ENCODE peak calls at places on chromosomes 3 and 15, in four cellular contexts. U is K562, E is SK-N-SH, M is H1. N is an unnamed sample.
A peak's percentile ranks its signal among the peaks of the same experiment; 100 is the strongest.

GRCh38 chr3:105868450-105868744 is 415 bp downstream of the CBLB start:
- DNase-seq in M (peak; percentile 66), E (peak; percentile 76), U (peak; percentile 12), N (peak; percentile 69)

GRCh38 chr15:31292391-31293020 is 34.1 kb upstream of the KLF13 start:
- DNase-seq in M (peak; percentile 29), E (no peak), U (no peak), N (no peak)

GRCh38 chr3:13009132-13009945 is 63.9 kb downstream of the IQSEC1 start:
- DNase-seq in M (no peak), U (peak; percentile 43), E (no peak), N (no peak)

GRCh38 chr3:157499342-157499963 is 3.8 kb downstream of the VEPH1 start:
- DNase-seq in E (no peak), M (peak; percentile 83), U (no peak), N (peak; percentile 91)

GRCh38 chr15:55744026-55744655 is 1.2 kb upstream of the PRTG start:
- DNase-seq in U (no peak), E (peak; percentile 34), M (no peak), N (no peak)

GRCh38 chr3:83849331-83849730 is 1109.5 kb upstream of the CADM2 start:
- DNase-seq in M (no peak), E (no peak), U (no peak), N (no peak)

GRCh38 chr15:58243083-58243482 is 104.9 kb downstream of the AQP9 start:
- DNase-seq in M (no peak), E (peak; percentile 70), U (no peak), N (no peak)

GRCh38 chr3:16982439-16982838 is 97.7 kb downstream of the PLCL2 start:
- DNase-seq in E (no peak), U (no peak), M (no peak), N (no peak)

GRCh38 chr15:43903864-43904290 is 77.1 kb downstream of the WDR76 start:
- DNase-seq in E (peak; percentile 81), M (peak; percentile 94), U (peak; percentile 89), N (peak; percentile 83)

GRCh38 chr15:40340740-40341400 is at the start of gene CCDC9B:
- DNase-seq in U (peak; percentile 63), E (peak; percentile 91), M (peak; percentile 60), N (no peak)

GRCh38 chr3:11703185-11703584 is 59.5 kb upstream of the VGLL4 start:
- DNase-seq in M (no peak), E (no peak), U (no peak), N (no peak)

GRCh38 chr15:25812845-25813244 is 50.3 kb downstream of the ATP10A start:
- DNase-seq in U (no peak), E (no peak), M (no peak), N (no peak)

GRCh38 chr3:9806688-9807589 is 3.1 kb upstream of the TTLL3 start:
- DNase-seq in M (no peak), E (no peak), U (no peak), N (no peak)

GRCh38 chr3:9809615-9810356 is at the start of gene TTLL3:
- DNase-seq in M (peak; percentile 88), U (peak; percentile 49), E (peak; percentile 87), N (peak; percentile 81)

GRCh38 chr3:9807981-9808344 is 2.1 kb upstream of the TTLL3 start:
- DNase-seq in E (no peak), U (no peak), M (no peak), N (no peak)

GRCh38 chr3:9809239-9809614 is 835 bp upstream of the TTLL3 start:
- DNase-seq in U (no peak), M (no peak), E (no peak), N (no peak)

GRCh38 chr3:9808345-9809037 is 1.6 kb upstream of the TTLL3 start:
- DNase-seq in M (peak; percentile 58), E (peak; percentile 72), U (peak; percentile 51), N (peak; percentile 64)
- TF ChIP-seq CTCF in M (peak; percentile 41), E (peak; percentile 46), U (peak; percentile 55), N (no peak)

GRCh38 chr3:145952541-145952940 is 208.4 kb downstream of the PLOD2 start:
- DNase-seq in U (no peak), E (no peak), M (no peak), N (no peak)
- TF ChIP-seq TEAD4 in U (no peak), E (no peak), M (no peak), N (no peak)

DNA sequence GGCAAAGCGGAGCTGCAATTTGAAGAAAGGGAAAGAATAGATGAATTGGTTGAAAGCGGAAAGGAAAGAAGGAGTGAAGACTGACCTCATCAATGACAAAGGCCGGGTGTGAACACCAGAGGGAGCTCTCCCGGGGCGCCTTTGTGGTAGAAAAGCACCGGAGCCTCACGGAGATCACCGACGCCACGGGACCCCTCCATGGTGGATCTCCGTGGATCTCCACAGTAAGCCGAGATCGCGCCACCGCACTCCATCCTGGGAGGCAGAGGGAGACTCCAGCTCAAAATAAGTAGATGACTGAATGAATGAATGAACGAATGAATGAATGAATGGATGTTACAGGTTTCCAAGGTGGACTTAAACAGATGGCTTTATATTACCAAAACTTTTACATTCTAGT is 25.0 kb downstream of the GPR160 start:
- DNase-seq in M (peak; percentile 80), E (no peak), U (no peak), N (peak; percentile 68)
- TF ChIP-seq CTCF in M (peak; percentile 50), E (peak; percentile 31), U (no peak), N (no peak)

DNA sequence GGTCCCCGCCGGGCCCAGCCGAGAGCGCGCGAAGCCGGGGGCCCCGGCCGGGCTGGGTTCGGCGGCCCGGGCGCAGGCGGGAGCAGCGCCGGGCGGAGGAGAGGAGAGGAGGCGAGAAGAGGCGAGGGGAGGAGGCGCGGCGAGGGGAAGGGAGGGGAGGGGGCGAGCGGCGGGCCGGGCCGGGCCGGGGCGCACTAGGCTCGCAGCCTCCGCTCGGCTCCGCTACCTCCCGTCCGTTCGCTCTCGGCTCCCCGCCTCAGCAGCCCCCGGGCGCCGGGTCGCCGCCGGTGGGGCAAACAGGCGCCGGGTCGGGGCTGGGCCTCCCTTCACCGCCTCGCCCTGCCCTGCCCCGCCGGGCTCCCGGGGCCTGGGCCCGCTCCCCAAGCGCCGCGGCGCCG is 335 bp downstream of the INSYN1 start:
- DNase-seq in M (peak; percentile 63), U (peak; percentile 23), E (peak; percentile 85), N (peak; percentile 47)
- TF ChIP-seq TEAD4 in M (no peak), U (no peak), E (no peak), N (no peak)

GRCh38 chr15:94229591-94230365 is 1.6 kb upstream of the MCTP2 start:
- DNase-seq in E (no peak), U (no peak), M (no peak), N (no peak)

GRCh38 chr15:94232107-94232506 is 746 bp downstream of the MCTP2 start:
- DNase-seq in E (no peak), M (no peak), U (no peak), N (no peak)

GRCh38 chr15:94230436-94230885 is 900 bp upstream of the MCTP2 start:
- DNase-seq in U (no peak), E (no peak), M (no peak), N (no peak)

GRCh38 chr15:94231728-94232086 is 346 bp downstream of the MCTP2 start:
- DNase-seq in M (no peak), U (no peak), E (no peak), N (no peak)

GRCh38 chr15:94230886-94231727 is at the start of gene MCTP2:
- DNase-seq in M (peak; percentile 85), U (no peak), E (peak; percentile 85), N (peak; percentile 83)
- TF ChIP-seq CTCF in M (no peak), U (no peak), E (no peak), N (no peak)

DNA sequence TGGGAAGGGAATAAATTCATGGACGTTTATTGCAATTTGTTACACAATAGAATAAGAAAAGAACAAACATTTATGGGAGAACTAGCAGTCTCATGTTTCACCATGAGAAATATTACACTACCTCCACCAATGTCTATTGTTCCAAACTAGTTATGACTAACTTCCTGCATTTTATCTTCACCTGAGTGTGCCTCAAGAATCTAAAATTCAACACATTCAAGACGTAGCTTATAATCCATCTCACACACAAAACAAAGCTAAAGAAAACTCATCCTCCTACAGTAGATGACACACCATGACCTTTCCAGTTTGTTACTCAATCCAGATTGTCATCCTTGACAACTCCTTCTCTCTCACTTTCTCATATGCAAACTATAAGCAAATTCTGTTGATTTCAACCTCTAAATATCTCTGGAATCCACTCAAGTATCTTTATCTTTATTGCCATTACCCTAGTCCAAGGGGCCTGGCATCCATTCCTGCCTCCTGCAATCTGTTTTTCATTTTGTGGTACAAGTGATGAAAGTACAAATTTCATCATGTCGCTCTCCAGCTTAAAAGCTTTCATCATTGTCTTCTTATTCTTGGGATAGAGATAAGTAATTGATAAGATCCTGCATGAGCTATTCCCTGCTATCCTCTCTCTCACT is 229.9 kb downstream of the NR2F2 start:
- DNase-seq in U (no peak), M (no peak), E (peak; percentile 11), N (no peak)
- TF ChIP-seq TEAD4 in U (no peak), M (no peak), E (no peak), N (no peak)

GRCh38 chr3:140972833-140973232 is 31.2 kb downstream of the SLC25A36 start:
- DNase-seq in M (no peak), E (no peak), U (no peak), N (no peak)
- TF ChIP-seq CTCF in M (no peak), E (peak; percentile 65), U (no peak), N (no peak)

GRCh38 chr3:14796403-14797077 is 22.2 kb upstream of the FGD5 start:
- DNase-seq in U (no peak), E (no peak), M (no peak), N (no peak)
- TF ChIP-seq TEAD4 in U (no peak), E (no peak), M (no peak), N (no peak)